ENCODE peak calls at places on chromosomes 4 and X, in nine cellular contexts. V is colonic mucosa; N is transverse colon; M is effector memory CD4-positive, alpha-beta T cell; I is GM23248; L is cardiac muscle cell; U is prostate gland; T is uterus; X is IMR-90. Z is an unnamed sample. For H3K36me3, H3K4me1 and H3K27me3, the result is how much of the 10 kb centered on the place peaks cover.

GRCh38 chrX:30874851-30875250 is 14.2 kb downstream of the TAB3 start:
- DNase-seq in V (no peak), N (no peak), M (no peak), I (peak), L (no peak), U (no peak), T (no peak), X (no peak), Z (no peak)

GRCh38 chr4:19927381-19927780 is 324.3 kb upstream of the SLIT2 start:
- DNase-seq in V (no peak), N (no peak), M (no peak), I (peak), L (peak), U (no peak), T (no peak), X (peak), Z (no peak)

GRCh38 chrX:39418132-39418935 is 617.1 kb downstream of the MID1IP1 start:
- DNase-seq in V (no peak), N (no peak), M (no peak), I (no peak), L (peak), U (no peak), T (no peak), X (no peak), Z (no peak)

GRCh38 chrX:27890611-27891010 is 82.8 kb downstream of the MAGEB10 start:
- DNase-seq in V (no peak), N (no peak), M (no peak), I (peak), L (no peak), U (no peak), T (no peak), X (peak), Z (no peak)

GRCh38 chr4:119041951-119042560 is 93.6 kb upstream of the MYOZ2 start:
- DNase-seq in V (peak), N (peak), M (peak), I (peak), L (peak), U (peak), T (peak), X (peak), Z (no peak)

GRCh38 chr4:174318829-174319764 is 35.4 kb downstream of the CEP44 start:
- DNase-seq in V (no peak), N (no peak), M (no peak), I (peak), L (peak), U (no peak), T (no peak), X (peak), Z (no peak)

GRCh38 chr4:25089058-25089763 is 58.5 kb upstream of the LGI2 start:
- DNase-seq in V (no peak), N (no peak), M (no peak), I (no peak), L (no peak), U (no peak), T (no peak), X (no peak), Z (no peak)

GRCh38 chr4:86652332-86652932 is 58.3 kb downstream of the PTPN13 start:
- DNase-seq in V (no peak), N (no peak), M (no peak), I (no peak), L (no peak), U (no peak), T (no peak), X (no peak), Z (no peak)

GRCh38 chrX:44795945-44796450 is 47.8 kb upstream of the DUSP21 start:
- DNase-seq in V (no peak), N (no peak), M (no peak), I (no peak), L (no peak), U (no peak), T (no peak), X (no peak), Z (no peak)

GRCh38 chrX:71543316-71543715 is 10.4 kb downstream of the OGT start:
- DNase-seq in V (no peak), N (no peak), M (no peak), I (peak), L (no peak), U (no peak), T (no peak), X (peak), Z (no peak)

GRCh38 chrX:141405486-141405877 is 163.2 kb upstream of the SPANXC start:
- DNase-seq in V (no peak), N (no peak), M (no peak), I (peak), L (no peak), U (no peak), T (no peak), X (no peak), Z (no peak)

GRCh38 chr4:27791640-27792039 is 931.0 kb downstream of the STIM2 start:
- DNase-seq in V (no peak), N (no peak), M (no peak), I (peak), L (no peak), U (no peak), T (no peak), X (peak), Z (no peak)

GRCh38 chrX:100926453-100926852 is 2.3 kb downstream of the XKRX start:
- DNase-seq in V (no peak), N (no peak), M (no peak), I (peak), L (no peak), U (no peak), T (no peak), X (peak), Z (no peak)

GRCh38 chr4:6476893-6477292 is 4.5 kb upstream of the PPP2R2C start:
- DNase-seq in V (peak), N (no peak), M (no peak), I (no peak), L (no peak), U (no peak), T (no peak), X (no peak), Z (no peak)

GRCh38 chr4:165464813-165465381 is 86.1 kb downstream of the CPE start:
- DNase-seq in V (no peak), N (no peak), M (no peak), I (peak), L (peak), U (no peak), T (no peak), X (peak), Z (no peak)

GRCh38 chrX:16123222-16123786 is at the start of gene GRPR:
- DNase-seq in V (peak), N (peak), M (peak), I (peak), L (peak), U (peak), T (peak), X (peak), Z (peak)

GRCh38 chr4:103498161-103499070 is 221.4 kb downstream of the TACR3 start:
- DNase-seq in V (no peak), N (no peak), M (no peak), I (peak), L (no peak), U (no peak), T (no peak), X (peak), Z (no peak)

GRCh38 chr4:76589402-76589801 is 154.4 kb downstream of the SHROOM3 start:
- DNase-seq in V (peak), N (peak), M (no peak), I (peak), L (no peak), U (no peak), T (no peak), X (peak), Z (no peak)

GRCh38 chr4:101782546-101782945 is 8.0 kb upstream of the BANK1 start:
- DNase-seq in V (no peak), N (no peak), M (no peak), I (peak), L (no peak), U (no peak), T (no peak), X (no peak), Z (no peak)

GRCh38 chr4:126661194-126661593 is 971.6 kb upstream of the INTU start:
- DNase-seq in V (no peak), N (no peak), M (no peak), I (no peak), L (peak), U (no peak), T (no peak), X (peak), Z (no peak)

GRCh38 chr4:24657768-24658617 is 73.6 kb upstream of the DHX15 start:
- DNase-seq in V (peak), N (peak), M (no peak), I (peak), L (no peak), U (no peak), T (no peak), X (peak), Z (no peak)

GRCh38 chr4:101961144-101961543 is 170.6 kb downstream of the BANK1 start:
- DNase-seq in V (no peak), N (no peak), M (no peak), I (peak), L (no peak), U (no peak), T (no peak), X (no peak), Z (no peak)

GRCh38 chrX:7170903-7171302 is 22.9 kb upstream of the PUDP start:
- DNase-seq in V (peak), N (peak), M (peak), I (no peak), L (peak), U (no peak), T (no peak), X (no peak), Z (no peak)

GRCh38 chr4:159006202-159006601 is 96.7 kb upstream of the RAPGEF2 start:
- DNase-seq in V (peak), N (peak), M (no peak), I (peak), L (no peak), U (no peak), T (no peak), X (peak), Z (no peak)

GRCh38 chrX:1178580-1179057 is 33.8 kb downstream of the CRLF2 start:
- DNase-seq in V (no peak), N (no peak), M (no peak), I (peak), L (peak), U (no peak), T (no peak), X (no peak), Z (no peak)

GRCh38 chrX:118644378-118644777 is 83.0 kb upstream of the IL13RA1 start:
- DNase-seq in V (no peak), N (no peak), M (no peak), I (peak), L (peak), U (peak), T (no peak), X (peak), Z (no peak)

GRCh38 chrX:2572740-2573139 is 72.0 kb upstream of the DHRSX start:
- DNase-seq in V (no peak), N (no peak), M (no peak), I (peak), L (no peak), U (no peak), T (no peak), X (no peak), Z (no peak)

GRCh38 chrX:129478516-129478915 is 44.8 kb downstream of the SMARCA1 start:
- DNase-seq in V (no peak), N (no peak), M (no peak), I (peak), L (no peak), U (no peak), T (no peak), X (peak), Z (no peak)

GRCh38 chr4:39637572-39638357 is 900 bp downstream of the SMIM14 start:
- DNase-seq in V (peak), N (peak), M (no peak), I (peak), L (peak), U (peak), T (peak), X (peak), Z (peak)

GRCh38 chrX:136863826-136864225 is 16.7 kb downstream of the RBMX start:
- DNase-seq in V (no peak), N (no peak), M (no peak), I (no peak), L (no peak), U (no peak), T (no peak), X (no peak), Z (no peak)

GRCh38 chrX:13899607-13900006 is 82.7 kb upstream of the GPM6B start:
- DNase-seq in V (no peak), N (no peak), M (no peak), I (peak), L (no peak), U (peak), T (peak), X (peak), Z (no peak)

DNA sequence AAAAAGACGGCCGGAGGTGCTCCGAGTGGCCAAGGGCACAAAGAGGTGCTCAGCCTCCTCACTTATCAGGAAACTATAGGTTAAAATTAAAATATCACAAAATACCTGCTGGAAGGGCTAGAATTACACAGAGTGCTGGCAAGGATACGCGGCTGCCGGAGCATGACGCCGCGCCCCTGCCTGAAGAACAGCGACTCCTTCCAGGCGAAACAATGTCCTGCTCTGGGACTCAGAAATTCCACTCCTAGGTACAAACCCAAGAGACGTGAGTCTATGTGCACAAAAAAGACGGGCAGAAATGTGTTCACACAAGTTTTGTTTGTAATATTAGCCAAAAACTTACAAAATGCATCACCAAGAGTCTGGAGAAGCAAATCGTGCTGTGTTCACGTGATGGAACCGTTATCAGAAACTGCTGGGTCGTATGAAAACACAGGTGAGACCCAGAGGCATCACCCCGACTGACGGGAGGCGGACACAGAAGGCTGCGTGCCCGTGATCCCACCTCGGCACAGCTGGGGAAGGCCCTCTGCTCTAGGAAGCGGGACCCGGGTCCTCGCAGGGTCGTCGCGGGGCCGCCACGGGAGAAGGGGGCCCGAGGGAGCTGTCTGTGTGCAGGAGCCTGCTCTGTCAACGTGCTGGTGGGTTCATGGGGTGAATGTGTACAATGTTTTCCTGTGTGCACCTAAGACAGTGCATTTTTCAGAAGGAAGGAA is 27.6 kb downstream of the CTBP1 start:
- DNase-seq in V (no peak), N (no peak), M (no peak), I (no peak), L (no peak), U (no peak), T (no peak), X (no peak), Z (no peak)
- H3K36me3 ChIP-seq in V (under half), N (under half), M (under half), I (under half), L (under half), U (under half), T (under half), X (half or more), Z (half or more)

GRCh38 chr4:7507381-7507780 is 72.7 kb upstream of the PSAPL1 start:
- DNase-seq in V (no peak), N (no peak), M (no peak), I (no peak), L (no peak), U (no peak), T (no peak), X (no peak), Z (no peak)
- H3K4me1 ChIP-seq in V (under half), N (under half), M (under half), I (under half), L (under half), U (under half), T (under half), X (under half), Z (under half)

GRCh38 chr4:1563768-1564485 is 120.2 kb downstream of the FAM53A start:
- DNase-seq in V (no peak), N (no peak), M (no peak), I (no peak), L (no peak), U (no peak), T (no peak), X (no peak), Z (no peak)

GRCh38 chr4:1562771-1563170 is 121.3 kb downstream of the FAM53A start:
- DNase-seq in V (no peak), N (no peak), M (no peak), I (no peak), L (no peak), U (no peak), T (no peak), X (no peak), Z (no peak)

GRCh38 chr4:1561286-1561990 is 122.7 kb downstream of the FAM53A start:
- DNase-seq in V (no peak), N (no peak), M (no peak), I (no peak), L (no peak), U (no peak), T (no peak), X (no peak), Z (no peak)

GRCh38 chr4:1563241-1563640 is 120.9 kb downstream of the FAM53A start:
- DNase-seq in V (no peak), N (no peak), M (no peak), I (no peak), L (no peak), U (no peak), T (no peak), X (no peak), Z (no peak)

GRCh38 chr4:1562371-1562770 is 121.7 kb downstream of the FAM53A start:
- DNase-seq in V (no peak), N (no peak), M (no peak), I (no peak), L (no peak), U (no peak), T (no peak), X (no peak), Z (no peak)
- H3K27me3 ChIP-seq in V (under half), N (half or more), M (under half), I (under half), L (under half), U (under half), T (under half), X (under half), Z (half or more)

GRCh38 chr4:65170768-65171514 is 499.3 kb downstream of the EPHA5 start:
- DNase-seq in V (no peak), N (no peak), M (no peak), I (no peak), L (no peak), U (no peak), T (no peak), X (no peak), Z (no peak)
- H3K36me3 ChIP-seq in V (under half), N (under half), M (under half), I (under half), L (under half), U (under half), T (under half), X (under half), Z (under half)

GRCh38 chrX:66009231-66009845 is 30.5 kb downstream of the VSIG4 start:
- DNase-seq in V (no peak), N (no peak), M (no peak), I (no peak), L (no peak), U (no peak), T (no peak), X (no peak), Z (no peak)
- H3K4me1 ChIP-seq in V (under half), N (under half), M (under half), I (under half), L (under half), U (under half), T (under half), X (under half), Z (under half)

GRCh38 chrX:119996600-119997524 is 53.3 kb upstream of the NKAP start:
- DNase-seq in V (no peak), N (no peak), M (no peak), I (no peak), L (no peak), U (no peak), T (no peak), X (no peak), Z (no peak)
- H3K27me3 ChIP-seq in V (under half), N (half or more), M (under half), I (half or more), L (half or more), U (under half), T (half or more), X (under half), Z (half or more)

GRCh38 chr4:3234171-3235029 is 14.6 kb upstream of the MSANTD1 start:
- DNase-seq in V (no peak), N (no peak), M (no peak), I (no peak), L (no peak), U (no peak), T (no peak), X (no peak), Z (no peak)
- H3K36me3 ChIP-seq in V (under half), N (under half), M (half or more), I (under half), L (under half), U (under half), T (under half), X (half or more), Z (half or more)

DNA sequence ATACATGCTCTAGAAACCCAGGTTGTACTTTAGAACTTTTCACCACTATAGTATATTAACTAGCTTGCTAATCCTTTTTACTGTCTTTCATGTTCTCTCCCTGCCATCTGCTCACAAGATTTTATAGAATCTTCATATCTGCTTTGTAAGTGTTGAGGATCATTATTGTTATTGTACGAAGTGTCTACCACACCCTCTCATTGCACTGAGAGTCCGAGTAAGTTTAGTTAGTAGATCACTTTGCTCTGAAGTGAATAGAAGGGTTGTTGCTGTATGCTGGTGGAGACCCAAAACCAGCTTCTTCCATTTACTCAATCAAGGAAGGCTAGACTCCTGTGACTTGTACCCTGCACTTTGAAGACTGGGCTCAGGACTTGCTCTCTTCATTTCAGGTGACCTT is 17.1 kb downstream of the GAB1 start:
- DNase-seq in V (no peak), N (no peak), M (no peak), I (no peak), L (no peak), U (no peak), T (no peak), X (no peak), Z (no peak)
- H3K4me1 ChIP-seq in V (under half), N (under half), M (under half), I (under half), L (half or more), U (under half), T (under half), X (under half), Z (half or more)

Z was measured in upper lobe of right lung.